ENCODE peak calls at places on chromosome 7, in eight cellular contexts. X is spleen; H is aorta; K is substantia nigra; B is neural progenitor cell; W is dorsolateral prefrontal cortex; J is AG04450; Z is naive thymus-derived CD4-positive, alpha-beta T cell. M is an unnamed sample.
A peak's percentile ranks its signal among the peaks of the same experiment; 100 is the strongest.

GRCh38 chr7:34277016-34277800 is 371.9 kb downstream of the BMPER start:
- DNase-seq in Z (no peak), J (no peak), X (no peak), B (peak; percentile 19), H (no peak), W (no peak), K (no peak), M (no peak)

GRCh38 chr7:37342665-37343471 is 105.8 kb downstream of the ELMO1 start:
- DNase-seq in Z (peak; percentile 67), B (no peak), W (no peak), X (peak; percentile 90), J (no peak), K (no peak), H (no peak), M (no peak)

GRCh38 chr7:22826593-22826992 is 3.9 kb upstream of the TOMM7 start:
- DNase-seq in H (no peak), W (no peak), J (no peak), K (no peak), Z (no peak), X (no peak), B (no peak), M (no peak)

GRCh38 chr7:106570948-106571418 is 90.0 kb downstream of the CCDC71L start:
- DNase-seq in W (no peak), H (no peak), X (no peak), K (no peak), J (no peak), Z (no peak), B (no peak), M (no peak)

GRCh38 chr7:27151341-27151944 is 940 bp downstream of the HOXA3 start:
- DNase-seq in K (no peak), H (no peak), W (peak; percentile 20), X (peak; percentile 79), Z (no peak), B (no peak), J (no peak), M (no peak)

GRCh38 chr7:88689821-88690220 is 69.7 kb upstream of the ZNF804B start:
- DNase-seq in W (no peak), X (no peak), K (no peak), J (no peak), Z (no peak), B (no peak), H (no peak), M (no peak)

GRCh38 chr7:158856883-158857668 is 718 bp downstream of the DYNC2I1 start:
- DNase-seq in J (no peak), Z (no peak), X (no peak), W (no peak), H (no peak), B (no peak), K (no peak), M (no peak)

GRCh38 chr7:48839108-48839507 is 85.2 kb upstream of the CDC14C start:
- DNase-seq in J (no peak), K (no peak), X (no peak), W (no peak), Z (no peak), B (peak; percentile 7), H (no peak), M (no peak)

GRCh38 chr7:46619723-46620310 is 698.7 kb upstream of the IGFBP3 start:
- DNase-seq in H (no peak), Z (no peak), K (no peak), B (no peak), J (no peak), W (no peak), X (no peak), M (no peak)

GRCh38 chr7:88432321-88432720 is 125.6 kb upstream of the STEAP4 start:
- DNase-seq in B (no peak), X (no peak), W (no peak), Z (no peak), H (no peak), J (no peak), K (no peak), M (no peak)

GRCh38 chr7:31043035-31043434 is 9.1 kb upstream of the ADCYAP1R1 start:
- DNase-seq in K (no peak), X (no peak), W (peak; percentile 58), J (no peak), Z (no peak), B (peak; percentile 96), H (no peak), M (no peak)

GRCh38 chr7:81623251-81623855 is 146.5 kb downstream of the HGF start:
- DNase-seq in K (no peak), Z (no peak), B (no peak), X (no peak), H (no peak), J (no peak), W (no peak), M (no peak)

GRCh38 chr7:132065193-132065972 is 509.0 kb upstream of the PODXL start:
- DNase-seq in B (no peak), H (peak; percentile 84), X (no peak), J (peak; percentile 77), K (peak; percentile 6), W (peak; percentile 49), Z (no peak), M (peak; percentile 62)

GRCh38 chr7:44541876-44542610 is 913 bp upstream of the NPC1L1 start:
- DNase-seq in B (no peak), X (peak; percentile 58), Z (no peak), J (no peak), W (no peak), H (no peak), K (no peak), M (no peak)

GRCh38 chr7:131197920-131198610 is 129.6 kb upstream of the MKLN1 start:
- DNase-seq in B (no peak), H (no peak), X (no peak), K (no peak), J (no peak), Z (no peak), W (no peak), M (no peak)

GRCh38 chr7:91767820-91768219 is 112.7 kb downstream of the MTERF1 start:
- DNase-seq in Z (no peak), B (no peak), W (no peak), J (no peak), H (no peak), K (no peak), X (no peak), M (no peak)

GRCh38 chr7:28029036-28029435 is 151.6 kb downstream of the JAZF1 start:
- DNase-seq in Z (no peak), J (no peak), W (no peak), B (no peak), H (no peak), X (no peak), K (no peak), M (no peak)

GRCh38 chr7:65371468-65371867 is 2.2 kb upstream of the ZNF92 start:
- DNase-seq in X (no peak), H (no peak), K (peak; percentile 29), J (no peak), B (peak; percentile 20), W (no peak), Z (no peak), M (no peak)

GRCh38 chr7:102953421-102953820 is 40.6 kb downstream of the LRRC17 start:
- DNase-seq in X (no peak), J (no peak), W (no peak), Z (no peak), H (no peak), B (no peak), K (no peak), M (no peak)

DNA sequence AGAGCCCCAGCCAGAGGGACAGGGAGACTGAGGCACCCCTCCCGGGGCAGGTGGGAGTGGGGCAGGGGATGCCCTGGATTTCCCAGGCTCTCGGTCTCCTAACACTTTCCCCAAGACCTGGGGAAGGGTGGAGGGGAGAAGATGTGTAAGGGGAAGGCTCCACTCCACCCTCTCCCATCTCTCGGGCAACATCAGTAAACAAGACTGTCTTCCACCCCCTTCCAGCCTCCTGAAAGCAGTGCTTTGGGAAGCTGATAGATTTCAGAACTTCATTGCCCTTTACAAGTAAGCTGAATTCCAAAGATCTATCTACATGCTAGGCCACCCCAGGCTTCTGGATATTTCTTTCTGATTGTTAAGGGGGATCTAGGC is 3.7 kb downstream of the FLNC start:
- DNase-seq in X (no peak), H (no peak), W (no peak), B (peak; percentile 12), J (no peak), Z (no peak), K (no peak), M (no peak)
- H3K27ac ChIP-seq in X (no peak overlapping the region), H (no peak overlapping the region), W (peak overlapping the region; percentile 94), B (no peak overlapping the region), J (peak overlapping the region; percentile 65), Z (no peak overlapping the region), K (peak overlapping the region; percentile 98), M (no peak overlapping the region)

GRCh38 chr7:71389976-71390375 is 258.0 kb downstream of the GALNT17 start:
- DNase-seq in B (peak; percentile 88), X (no peak), Z (no peak), W (no peak), J (no peak), H (no peak), K (no peak), M (no peak)

GRCh38 chr7:71384094-71384493 is 252.2 kb downstream of the GALNT17 start:
- DNase-seq in H (no peak), W (no peak), Z (no peak), K (no peak), X (no peak), B (no peak), J (no peak), M (no peak)

GRCh38 chr7:71385362-71385761 is 253.4 kb downstream of the GALNT17 start:
- DNase-seq in H (no peak), J (no peak), X (no peak), Z (no peak), B (no peak), K (no peak), W (no peak), M (no peak)

GRCh38 chr7:71386200-71386599 is 254.3 kb downstream of the GALNT17 start:
- DNase-seq in H (no peak), Z (no peak), X (no peak), K (no peak), B (no peak), J (no peak), W (no peak), M (no peak)
- H3K27ac ChIP-seq in H (no peak overlapping the region), Z (no peak overlapping the region), X (no peak overlapping the region), K (no peak overlapping the region), B (no peak overlapping the region), J (no peak overlapping the region), W (no peak overlapping the region), M (no peak overlapping the region)

DNA sequence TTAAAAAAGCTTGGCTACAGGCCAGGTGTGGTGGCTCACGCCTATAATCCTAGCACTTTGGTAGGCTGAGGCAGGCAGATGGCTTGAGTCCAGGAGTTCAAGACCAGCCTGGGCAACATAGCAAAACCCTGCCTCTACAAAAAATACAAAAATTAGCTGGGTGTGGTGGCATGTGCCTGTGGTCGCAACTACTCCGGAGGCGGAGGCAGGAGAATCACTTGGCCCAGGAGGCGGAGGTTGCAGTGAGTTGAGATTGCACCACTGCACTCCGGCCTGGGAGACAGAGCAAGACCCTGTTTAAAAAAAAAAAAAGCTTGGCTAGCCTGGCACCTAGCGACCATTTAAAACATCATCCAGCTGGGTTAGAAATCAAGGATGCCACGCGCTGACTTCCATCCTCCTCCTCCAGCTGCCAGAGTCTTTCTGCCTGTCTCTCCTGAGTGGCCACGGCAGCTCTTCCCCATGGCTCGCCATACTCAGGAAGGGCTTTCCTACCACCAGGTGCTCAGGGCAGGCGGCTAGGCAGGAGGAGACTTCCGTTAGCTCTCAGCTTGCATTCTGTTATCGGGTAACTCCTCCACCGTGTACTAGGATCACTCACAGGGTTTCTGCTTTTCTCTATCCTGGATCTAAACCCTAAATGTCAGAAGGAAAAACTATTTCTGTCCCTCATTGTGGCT is 45.0 kb downstream of the DENND2A start:
- DNase-seq in H (no peak), K (peak; percentile 8), J (no peak), B (no peak), X (peak; percentile 32), W (no peak), Z (no peak), M (no peak)
- H3K27ac ChIP-seq in H (no peak overlapping the region), K (no peak overlapping the region), J (no peak overlapping the region), B (no peak overlapping the region), X (no peak overlapping the region), W (no peak overlapping the region), Z (no peak overlapping the region), M (no peak overlapping the region)

GRCh38 chr7:152144557-152145245 is 119.2 kb downstream of the GALNT11 start:
- DNase-seq in X (no peak), J (no peak), B (no peak), K (no peak), Z (peak; percentile 38), W (no peak), H (no peak), M (no peak)
- H3K27ac ChIP-seq in X (no peak overlapping the region), J (no peak overlapping the region), B (no peak overlapping the region), K (no peak overlapping the region), Z (peak overlapping the region; percentile 69), W (no peak overlapping the region), H (no peak overlapping the region), M (no peak overlapping the region)

M was measured in epithelial cell of prostate.